ENCODE peak calls at places on chromosomes 2 and 18, in nine cellular contexts. D is heart right ventricle, A is PC-9, V is fibroblast of lung, W is fibroblast of gingiva, P is smooth muscle cell of the brain vasculature, S is NCI-H345, I is Peyer's patch, Z is NCI-H2029 treated with DMSO at 0.1 percent for 48 hours. M is an unnamed sample.
A peak's percentile ranks its signal among the peaks of the same experiment; 100 is the strongest.

GRCh38 chr18:10332452-10332851 is 122.0 kb upstream of the APCDD1 start:
- DNase-seq in S (no peak), W (no peak), Z (no peak), A (no peak), D (no peak), P (no peak), I (no peak), V (no peak), M (no peak)

GRCh38 chr2:202632682-202633081 is 2.1 kb upstream of the FAM117B start:
- DNase-seq in Z (no peak), S (no peak), P (no peak), A (no peak), D (peak; percentile 69), V (peak; percentile 24), W (peak; percentile 4), I (no peak), M (no peak)

GRCh38 chr2:104286806-104287205 is 567.1 kb upstream of the POU3F3 start:
- DNase-seq in S (no peak), D (no peak), W (no peak), A (no peak), Z (no peak), P (no peak), V (peak; percentile 1), I (no peak), M (no peak)

GRCh38 chr2:120238728-120239487 is 13.7 kb upstream of the RALB start:
- DNase-seq in W (peak; percentile 19), S (no peak), D (no peak), Z (no peak), V (peak; percentile 90), I (peak; percentile 90), A (peak; percentile 93), P (no peak), M (no peak)

GRCh38 chr2:212451786-212452200 is 86.8 kb downstream of the ERBB4 start:
- DNase-seq in I (no peak), A (no peak), V (peak; percentile 91), W (peak; percentile 4), D (no peak), S (no peak), P (no peak), Z (no peak), M (no peak)

GRCh38 chr2:70460333-70460732 is 93.3 kb downstream of the TGFA start:
- DNase-seq in I (no peak), P (no peak), W (no peak), S (no peak), Z (no peak), D (no peak), V (no peak), A (no peak), M (no peak)

GRCh38 chr2:240637116-240637900 is 12.0 kb downstream of the GPR35 start:
- DNase-seq in D (no peak), Z (no peak), W (no peak), S (no peak), A (no peak), V (no peak), P (no peak), I (no peak), M (no peak)

GRCh38 chr18:39647627-39648502 is 2082.3 kb upstream of the CELF4 start:
- DNase-seq in Z (peak; percentile 93), W (peak; percentile 79), I (no peak), A (peak; percentile 57), P (peak; percentile 62), D (peak; percentile 5), V (peak; percentile 93), S (peak; percentile 63), M (no peak)

GRCh38 chr2:71798266-71799012 is 345.1 kb downstream of the DYSF start:
- DNase-seq in W (no peak), D (peak; percentile 26), P (no peak), I (no peak), Z (no peak), A (no peak), V (peak; percentile 19), S (no peak), M (peak; percentile 7)

GRCh38 chr2:197862556-197862955 is 58.2 kb downstream of the PLCL1 start:
- DNase-seq in D (no peak), I (no peak), W (no peak), A (no peak), V (peak; percentile 27), Z (no peak), S (no peak), P (no peak), M (no peak)

GRCh38 chr2:68756178-68756577 is 21.6 kb downstream of the ARHGAP25 start:
- DNase-seq in D (no peak), I (no peak), S (no peak), Z (no peak), A (no peak), P (no peak), V (no peak), W (no peak), M (no peak)

GRCh38 chr2:158644139-158644538 is 151.0 kb upstream of the DAPL1 start:
- DNase-seq in W (no peak), Z (no peak), P (no peak), V (peak; percentile 98), S (no peak), I (no peak), A (no peak), D (no peak), M (no peak)

GRCh38 chr2:106566050-106566449 is 78.9 kb downstream of the CD8B2 start:
- DNase-seq in Z (no peak), A (no peak), P (no peak), I (no peak), S (peak; percentile 27), W (no peak), V (no peak), D (peak; percentile 51), M (no peak)

GRCh38 chr2:202317080-202317859 is 51.7 kb downstream of the NOP58 start:
- DNase-seq in W (peak; percentile 72), S (no peak), Z (peak; percentile 67), I (no peak), V (peak; percentile 94), D (peak; percentile 87), P (peak; percentile 70), A (no peak), M (no peak)

GRCh38 chr2:80968450-80968849 is 663.9 kb upstream of the LRRTM1 start:
- DNase-seq in W (no peak), P (no peak), S (no peak), V (no peak), D (no peak), I (no peak), Z (no peak), A (no peak), M (no peak)

GRCh38 chr2:128289439-128289838 is 29.2 kb downstream of the HS6ST1 start:
- DNase-seq in D (no peak), I (no peak), V (no peak), S (peak; percentile 80), W (no peak), P (no peak), Z (no peak), A (no peak), M (no peak)

GRCh38 chr2:161103451-161103831 is 56.8 kb upstream of the TANK start:
- DNase-seq in W (no peak), Z (no peak), S (no peak), D (no peak), V (no peak), I (no peak), A (no peak), P (no peak), M (no peak)

GRCh38 chr18:69758458-69758857 is 189.2 kb downstream of the CD226 start:
- DNase-seq in P (no peak), W (peak; percentile 47), I (no peak), S (no peak), A (no peak), Z (no peak), V (peak; percentile 81), D (no peak), M (no peak)

GRCh38 chr2:43879261-43879660 is 40.5 kb downstream of the ABCG8 start:
- DNase-seq in P (no peak), A (peak; percentile 41), D (no peak), Z (no peak), W (peak; percentile 28), V (peak; percentile 22), I (no peak), S (no peak), M (no peak)

GRCh38 chr2:28506112-28506511 is 10.3 kb downstream of the PLB1 start:
- DNase-seq in A (no peak), W (no peak), D (no peak), Z (no peak), V (peak; percentile 58), P (no peak), S (no peak), I (no peak), M (no peak)

M was measured in Jurkat, Clone E6-1.